ENCODE peak calls at places on chromosomes 4 and X, in nine cellular contexts. P is fibroblast of lung, Y is neuronal stem cell, W is cardiac muscle cell, M is body of pancreas, D is neural progenitor cell, R is pancreas, A is right cardiac atrium, S is aorta. C is an unnamed sample.

GRCh38 chr4:169791527-169792156 is 33.9 kb upstream of the HPF1 start:
- DNase-seq in P (peak; percentile 65), Y (peak; percentile 46), W (peak; percentile 66), M (peak; percentile 45), D (peak; percentile 81), R (peak; percentile 51), A (peak; percentile 53), S (peak; percentile 79), C (no peak)

GRCh38 chr4:38075370-38076152 is 115.4 kb downstream of the PTTG2 start:
- DNase-seq in P (peak; percentile 32), Y (no peak), W (no peak), M (no peak), D (no peak), R (no peak), A (no peak), S (no peak), C (no peak)

GRCh38 chr4:127669691-127670090 is 36.9 kb downstream of the INTU start:
- DNase-seq in P (peak; percentile 36), Y (no peak), W (no peak), M (no peak), D (no peak), R (no peak), A (no peak), S (no peak), C (no peak)

GRCh38 chr4:180909279-180909678 is 1333.9 kb upstream of the TENM3 start:
- DNase-seq in P (no peak), Y (peak; percentile 1), W (peak; percentile 2), M (no peak), D (peak; percentile 58), R (no peak), A (no peak), S (no peak), C (no peak)

GRCh38 chr4:37989398-37990260 is 29.4 kb downstream of the PTTG2 start:
- DNase-seq in P (no peak), Y (no peak), W (no peak), M (no peak), D (no peak), R (no peak), A (no peak), S (no peak), C (no peak)

GRCh38 chr4:20809796-20810195 is 109.5 kb downstream of the PACRGL start:
- DNase-seq in P (no peak), Y (peak; percentile 1), W (peak; percentile 18), M (no peak), D (no peak), R (peak; percentile 50), A (no peak), S (no peak), C (no peak)

GRCh38 chr4:6472008-6472386 is 417 bp downstream of the PPP2R2C start:
- DNase-seq in P (no peak), Y (no peak), W (peak; percentile 21), M (no peak), D (no peak), R (no peak), A (no peak), S (no peak), C (no peak)

GRCh38 chr4:7515390-7515902 is 80.7 kb upstream of the PSAPL1 start:
- DNase-seq in P (no peak), Y (no peak), W (no peak), M (no peak), D (no peak), R (no peak), A (peak; percentile 48), S (no peak), C (no peak)

GRCh38 chr4:8391972-8392371 is 48.6 kb downstream of the ACOX3 start:
- DNase-seq in P (peak; percentile 87), Y (no peak), W (no peak), M (peak; percentile 26), D (no peak), R (no peak), A (no peak), S (no peak), C (no peak)

DNA sequence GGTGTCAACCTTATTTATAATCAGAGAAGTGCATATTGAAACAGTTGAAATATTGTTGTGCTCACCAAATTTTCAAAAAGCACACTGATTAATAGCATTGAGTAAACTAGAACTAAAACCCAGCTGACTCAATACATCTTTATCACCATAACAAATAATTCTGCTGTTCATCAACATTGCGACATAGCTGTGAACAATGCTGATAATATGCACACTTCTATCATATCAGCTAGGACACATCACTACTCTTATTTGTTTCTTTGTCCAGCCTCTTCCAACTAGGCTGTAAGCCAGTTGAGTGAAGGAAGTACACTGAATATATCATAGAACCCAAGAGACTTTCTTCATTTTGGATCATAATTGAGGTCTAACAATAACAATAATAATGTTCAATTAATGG is 349.7 kb downstream of the IQCM start:
- DNase-seq in P (peak; percentile 77), Y (no peak), W (no peak), M (no peak), D (no peak), R (no peak), A (no peak), S (no peak), C (no peak)
- H3K9me3 ChIP-seq in P (no peaks in the 10 kb centered on the region), Y (no peaks in the 10 kb centered on the region), W (no peaks in the 10 kb centered on the region), M (no peaks in the 10 kb centered on the region), D (no peaks in the 10 kb centered on the region), R (no peaks in the 10 kb centered on the region), A (no peaks in the 10 kb centered on the region), S (peaks cover 4% of the 10 kb centered on the region), C (no peaks in the 10 kb centered on the region)

GRCh38 chrX:145613894-145614293 is 203.7 kb upstream of the SLITRK2 start:
- DNase-seq in P (peak; percentile 20), Y (no peak), W (no peak), M (no peak), D (no peak), R (no peak), A (no peak), S (no peak), C (no peak)

DNA sequence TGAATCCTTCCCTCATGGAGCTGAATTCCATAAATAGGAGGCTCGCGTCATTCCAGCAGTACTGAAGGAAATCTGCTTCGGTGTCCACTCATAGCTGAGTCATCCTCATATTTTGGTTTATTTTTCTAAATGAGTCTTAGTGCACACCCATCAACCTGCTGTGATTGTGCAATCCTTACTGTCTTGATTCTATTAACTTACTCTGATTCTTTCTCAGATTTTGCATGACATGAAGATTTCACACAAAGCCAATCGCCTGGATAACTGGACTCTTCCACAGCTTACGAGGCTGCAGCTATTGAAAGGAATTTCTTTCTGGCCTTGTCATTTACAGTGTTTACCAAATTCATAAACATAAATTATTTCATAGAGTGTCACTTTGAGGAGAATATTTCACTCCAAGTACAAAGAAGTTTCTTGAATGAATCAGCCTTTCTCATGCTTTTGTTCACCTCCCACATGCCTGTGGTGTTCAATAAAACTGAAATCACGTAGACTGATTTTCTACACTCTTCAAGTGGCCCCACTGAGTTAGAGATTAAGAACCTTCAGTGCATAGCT is 207.6 kb upstream of the SLITRK2 start:
- DNase-seq in P (peak; percentile 77), Y (no peak), W (no peak), M (no peak), D (no peak), R (no peak), A (no peak), S (no peak), C (no peak)
- H3K9me3 ChIP-seq in P (no peaks in the 10 kb centered on the region), Y (no peaks in the 10 kb centered on the region), W (no peaks in the 10 kb centered on the region), M (no peaks in the 10 kb centered on the region), D (no peaks in the 10 kb centered on the region), R (no peaks in the 10 kb centered on the region), A (no peaks in the 10 kb centered on the region), S (no peaks in the 10 kb centered on the region), C (no peaks in the 10 kb centered on the region)

GRCh38 chrX:460823-461640 is 74.3 kb upstream of the PPP2R3B start:
- DNase-seq in P (no peak), Y (no peak), W (no peak), M (no peak), D (no peak), R (no peak), A (no peak), S (peak; percentile 57), C (no peak)

GRCh38 chrX:459611-460010 is 72.9 kb upstream of the PPP2R3B start:
- DNase-seq in P (no peak), Y (no peak), W (no peak), M (no peak), D (no peak), R (no peak), A (no peak), S (peak; percentile 67), C (no peak)

GRCh38 chrX:460116-460515 is 73.4 kb upstream of the PPP2R3B start:
- DNase-seq in P (no peak), Y (no peak), W (no peak), M (no peak), D (no peak), R (no peak), A (no peak), S (peak; percentile 46), C (no peak)

GRCh38 chrX:465418-465817 is 78.7 kb upstream of the PPP2R3B start:
- DNase-seq in P (no peak), Y (no peak), W (no peak), M (no peak), D (no peak), R (no peak), A (no peak), S (peak; percentile 16), C (no peak)

DNA sequence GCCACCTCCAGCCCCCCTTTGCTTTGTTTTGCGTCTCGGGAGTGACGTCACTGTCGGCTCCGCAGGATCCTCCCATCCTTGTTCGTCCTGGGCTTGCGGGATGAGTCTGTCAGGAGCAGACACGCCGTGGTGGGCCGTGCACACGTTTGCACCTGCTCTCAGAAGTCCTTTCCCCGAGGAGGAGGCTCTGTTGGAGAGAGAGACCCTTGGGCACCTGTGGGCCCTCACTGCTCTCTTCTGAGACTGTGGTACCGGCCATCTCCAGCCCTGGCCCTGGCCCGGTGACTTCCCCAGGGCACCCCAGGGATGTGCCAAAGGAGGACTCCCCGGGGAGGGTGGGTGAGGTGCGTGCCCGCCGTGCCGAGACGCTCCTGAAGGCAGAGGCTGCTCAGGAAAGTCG is 76.1 kb upstream of the PPP2R3B start:
- DNase-seq in P (no peak), Y (no peak), W (no peak), M (no peak), D (no peak), R (no peak), A (no peak), S (peak; percentile 56), C (no peak)
- H3K9me3 ChIP-seq in P (peaks cover 4% of the 10 kb centered on the region), Y (peaks cover 4% of the 10 kb centered on the region), W (no peaks in the 10 kb centered on the region), M (no peaks in the 10 kb centered on the region), D (no peaks in the 10 kb centered on the region), R (no peaks in the 10 kb centered on the region), A (no peaks in the 10 kb centered on the region), S (no peaks in the 10 kb centered on the region), C (no peaks in the 10 kb centered on the region)

GRCh38 chrX:47420967-47421366 is 50.6 kb downstream of the ZNF157 start:
- DNase-seq in P (no peak), Y (no peak), W (no peak), M (no peak), D (no peak), R (no peak), A (no peak), S (no peak), C (no peak)

GRCh38 chrX:47422444-47422843 is 52.1 kb downstream of the ZNF157 start:
- DNase-seq in P (no peak), Y (no peak), W (no peak), M (no peak), D (no peak), R (no peak), A (no peak), S (no peak), C (no peak)

DNA sequence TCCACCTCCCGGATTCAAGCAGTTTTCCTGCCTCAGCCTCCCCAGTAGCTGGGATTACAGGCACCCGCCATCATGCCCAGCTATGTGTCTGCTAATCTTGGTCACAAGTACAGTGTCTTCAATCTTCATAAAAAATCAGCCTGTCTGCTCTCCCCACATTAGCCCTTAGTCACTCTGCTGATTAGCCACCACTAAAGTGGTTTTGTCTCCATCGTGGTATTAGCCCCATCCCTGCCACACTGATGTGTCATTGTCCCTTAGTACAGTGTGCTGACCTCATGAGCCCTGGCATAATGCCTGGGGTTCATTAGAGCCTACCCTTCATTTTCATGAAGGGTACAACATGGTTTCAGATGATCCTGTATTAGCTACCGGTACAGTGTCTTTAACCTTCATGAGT is 49.9 kb downstream of the ZNF157 start:
- DNase-seq in P (no peak), Y (no peak), W (no peak), M (no peak), D (no peak), R (no peak), A (no peak), S (no peak), C (no peak)
- H3K9me3 ChIP-seq in P (no peaks in the 10 kb centered on the region), Y (peaks cover 2% of the 10 kb centered on the region), W (no peaks in the 10 kb centered on the region), M (no peaks in the 10 kb centered on the region), D (peaks cover 5% of the 10 kb centered on the region), R (no peaks in the 10 kb centered on the region), A (no peaks in the 10 kb centered on the region), S (peaks cover 1% of the 10 kb centered on the region), C (no peaks in the 10 kb centered on the region)